ENCODE peak calls at places on chromosomes 4 and X, in seven cellular contexts. Q is A172; F is globus pallidus; J is T-helper 2 cell treated with Interferon-gamma antibody and Interleukin-4, amounts not matched to agents 5 μg/mL and 100 μg/mL, for 36 hours; M is brain microvascular endothelial cell; G is fibroblast of lung; T is HEK293T. D is an unnamed sample.

GRCh38 chr4:77358315-77358928 is 201.4 kb downstream of the CCNG2 start:
- DNase-seq in J (no peak), T (peak; percentile 63), F (peak; percentile 57), M (peak; percentile 24), G (peak; percentile 51), Q (peak; percentile 23), D (peak; percentile 52)

GRCh38 chrX:85611926-85612325 is 232.5 kb upstream of the POF1B start:
- DNase-seq in T (peak; percentile 11), Q (no peak), F (no peak), G (peak; percentile 24), M (no peak), J (no peak), D (peak; percentile 27)

GRCh38 chr4:98744372-98745150 is 86.2 kb upstream of the TSPAN5 start:
- DNase-seq in Q (no peak), T (no peak), F (no peak), M (no peak), G (no peak), J (no peak), D (peak; percentile 30)

GRCh38 chr4:40238700-40239548 is 42.1 kb downstream of the RHOH start:
- DNase-seq in Q (peak; percentile 36), M (no peak), T (peak; percentile 71), J (peak; percentile 74), G (peak; percentile 10), F (no peak), D (peak; percentile 7)

GRCh38 chrX:10450229-10450958 is 170.0 kb downstream of the MID1 start:
- DNase-seq in G (peak; percentile 82), Q (peak; percentile 88), J (no peak), F (no peak), M (peak; percentile 56), T (no peak), D (no peak)

GRCh38 chr4:178063568-178063967 is 621.3 kb upstream of the AGA start:
- DNase-seq in M (no peak), J (no peak), T (no peak), G (no peak), Q (no peak), F (no peak), D (no peak)

GRCh38 chr4:169604131-169604900 is 8.1 kb downstream of the NEK1 start:
- DNase-seq in F (no peak), M (peak; percentile 77), T (no peak), J (peak; percentile 40), Q (peak; percentile 57), G (peak; percentile 73), D (no peak)

GRCh38 chr4:87758278-87758677 is 41.1 kb upstream of the IBSP start:
- DNase-seq in Q (no peak), G (peak; percentile 14), T (no peak), M (no peak), F (no peak), J (no peak), D (no peak)

GRCh38 chr4:73718375-73719373 is 21.7 kb upstream of the CXCL8 start:
- DNase-seq in J (no peak), Q (no peak), F (no peak), G (no peak), T (no peak), M (no peak), D (no peak)

GRCh38 chrX:51894697-51895336 is 1.4 kb downstream of the MAGED1 start:
- DNase-seq in M (no peak), F (peak; percentile 20), Q (no peak), J (no peak), G (peak; percentile 36), T (peak; percentile 12), D (peak; percentile 76)

GRCh38 chrX:38107028-38107427 is 100.7 kb downstream of the SYTL5 start:
- DNase-seq in M (no peak), F (no peak), G (no peak), T (no peak), Q (no peak), J (no peak), D (no peak)